ENCODE peak calls at places on chromosomes 3 and 15, in four cellular contexts. E is IMR-90; Q is dorsolateral prefrontal cortex; O is CD8-positive, alpha-beta T cell. S is an unnamed sample.

GRCh38 chr3:18111702-18112311 is 313.3 kb downstream of the SATB1 start:
- DNase-seq in E (peak; percentile 29), Q (no peak), O (no peak), S (no peak)

GRCh38 chr3:71130516-71131384 is 452.8 kb downstream of the FOXP1 start:
- DNase-seq in E (peak; percentile 83), Q (peak; percentile 49), O (peak; percentile 81), S (peak; percentile 72)

GRCh38 chr3:39288300-39288808 is 8.5 kb upstream of the CX3CR1 start:
- DNase-seq in E (peak; percentile 68), Q (peak; percentile 79), O (peak; percentile 85), S (peak; percentile 72)

GRCh38 chr15:62075595-62076279 is 9.0 kb downstream of the C2CD4A start:
- DNase-seq in E (peak; percentile 56), Q (no peak), O (no peak), S (peak; percentile 69)

GRCh38 chr3:52090131-52090548 is 33.8 kb upstream of the DUSP7 start:
- DNase-seq in E (peak; percentile 92), Q (no peak), O (no peak), S (no peak)

GRCh38 chr15:57697588-57697987 is 8.9 kb upstream of the POLR2M start:
- DNase-seq in E (peak; percentile 19), Q (no peak), O (no peak), S (no peak)

GRCh38 chr3:16130066-16130465 is 44.4 kb upstream of the GALNT15 start:
- DNase-seq in E (peak; percentile 93), Q (no peak), O (no peak), S (no peak)

GRCh38 chr3:72446406-72447058 is 401.7 kb downstream of the SHQ1 start:
- DNase-seq in E (peak; percentile 18), Q (no peak), O (no peak), S (peak; percentile 26)

GRCh38 chr15:37891754-37892368 is 42.6 kb upstream of the TMCO5A start:
- DNase-seq in E (peak; percentile 70), Q (no peak), O (no peak), S (no peak)

GRCh38 chr15:78024141-78024567 is 53.4 kb downstream of the TBC1D2B start:
- DNase-seq in E (peak; percentile 57), Q (no peak), O (no peak), S (no peak)

GRCh38 chr15:62748175-62748574 is 294.4 kb upstream of the TPM1 start:
- DNase-seq in E (no peak), Q (no peak), O (no peak), S (no peak)

GRCh38 chr3:172307143-172307560 is 141.1 kb downstream of the GHSR start:
- DNase-seq in E (peak; percentile 70), Q (no peak), O (no peak), S (no peak)

GRCh38 chr15:100863406-100864198 is 16.0 kb upstream of the ALDH1A3 start:
- DNase-seq in E (peak; percentile 90), Q (peak; percentile 78), O (no peak), S (peak; percentile 46)

GRCh38 chr15:99446565-99447496 is 119.0 kb upstream of the MEF2A start:
- DNase-seq in E (no peak), Q (no peak), O (peak; percentile 48), S (peak; percentile 8)

GRCh38 chr3:10725067-10725466 is 91.0 kb upstream of the SLC6A11 start:
- DNase-seq in E (no peak), Q (no peak), O (no peak), S (no peak)

GRCh38 chr3:49166752-49167556 is 823 bp upstream of the CCDC71 start:
- DNase-seq in E (no peak), Q (no peak), O (no peak), S (no peak)

GRCh38 chr3:136262559-136262958 is 12.4 kb downstream of the PCCB start:
- DNase-seq in E (no peak), Q (no peak), O (no peak), S (no peak)

GRCh38 chr15:41043276-41043675 is 72.8 kb downstream of the INO80 start:
- DNase-seq in E (peak; percentile 67), Q (no peak), O (no peak), S (no peak)

GRCh38 chr3:100289339-100289738 is 28.5 kb downstream of the TBC1D23 start:
- DNase-seq in E (peak; percentile 37), Q (no peak), O (no peak), S (no peak)

GRCh38 chr15:42921049-42921731 is 612 bp upstream of the TTBK2 start:
- DNase-seq in E (peak; percentile 8), Q (peak; percentile 59), O (peak; percentile 67), S (no peak)

GRCh38 chr15:85598718-85599398 is 195.9 kb downstream of the KLHL25 start:
- DNase-seq in E (no peak), Q (no peak), O (no peak), S (no peak)

GRCh38 chr15:49620174-49620573 is 444 bp downstream of the FAM227B start:
- DNase-seq in E (peak; percentile 33), Q (no peak), O (no peak), S (no peak)

GRCh38 chr3:180870008-180870733 is 42.3 kb upstream of the FXR1 start:
- DNase-seq in E (no peak), Q (no peak), O (no peak), S (no peak)

GRCh38 chr3:50392101-50392715 is 32.9 kb upstream of the TMEM115 start:
- DNase-seq in E (no peak), Q (peak; percentile 43), O (no peak), S (peak; percentile 42)

GRCh38 chr3:62607287-62608029 is 234.1 kb upstream of the FEZF2 start:
- DNase-seq in E (peak; percentile 28), Q (peak; percentile 45), O (no peak), S (peak; percentile 44)

GRCh38 chr15:41286665-41287333 is 45.6 kb downstream of the OIP5 start:
- DNase-seq in E (peak; percentile 44), Q (no peak), O (no peak), S (no peak)

GRCh38 chr3:127483902-127484591 is 106.5 kb downstream of the TPRA1 start:
- DNase-seq in E (no peak), Q (no peak), O (peak; percentile 45), S (no peak)

GRCh38 chr3:94167796-94168195 is 104.9 kb downstream of the NSUN3 start:
- DNase-seq in E (no peak), Q (no peak), O (no peak), S (no peak)

GRCh38 chr3:127015282-127016042 is 32.5 kb downstream of the PLXNA1 start:
- DNase-seq in E (no peak), Q (peak; percentile 63), O (no peak), S (no peak)

GRCh38 chr3:192892981-192893827 is 24.5 kb downstream of the MB21D2 start:
- DNase-seq in E (peak; percentile 91), Q (no peak), O (no peak), S (no peak)

GRCh38 chr15:47607750-47608149 is 109.6 kb upstream of the SEMA6D start:
- DNase-seq in E (no peak), Q (no peak), O (no peak), S (no peak)

GRCh38 chr15:31153531-31153930 is 52.0 kb upstream of the TRPM1 start:
- DNase-seq in E (no peak), Q (peak; percentile 16), O (no peak), S (no peak)

GRCh38 chr15:93040288-93041158 is 48.5 kb downstream of the RGMA start:
- DNase-seq in E (no peak), Q (no peak), O (no peak), S (peak; percentile 52)

GRCh38 chr15:62799037-62799436 is 243.5 kb upstream of the TPM1 start:
- DNase-seq in E (no peak), Q (no peak), O (no peak), S (no peak)

GRCh38 chr3:150238043-150238802 is 169.9 kb upstream of the TSC22D2 start:
- DNase-seq in E (no peak), Q (no peak), O (no peak), S (no peak)

GRCh38 chr3:168951884-168952283 is 711.6 kb downstream of the MECOM start:
- DNase-seq in E (no peak), Q (no peak), O (no peak), S (no peak)

GRCh38 chr3:99644017-99644416 is 5.6 kb downstream of the COL8A1 start:
- DNase-seq in E (no peak), Q (no peak), O (no peak), S (no peak)

GRCh38 chr15:99976811-99977271 is 243.6 kb upstream of the LYSMD4 start:
- DNase-seq in E (peak; percentile 20), Q (no peak), O (no peak), S (no peak)

GRCh38 chr15:67335534-67336222 is 81.1 kb downstream of the IQCH start:
- DNase-seq in E (no peak), Q (no peak), O (no peak), S (no peak)

DNA sequence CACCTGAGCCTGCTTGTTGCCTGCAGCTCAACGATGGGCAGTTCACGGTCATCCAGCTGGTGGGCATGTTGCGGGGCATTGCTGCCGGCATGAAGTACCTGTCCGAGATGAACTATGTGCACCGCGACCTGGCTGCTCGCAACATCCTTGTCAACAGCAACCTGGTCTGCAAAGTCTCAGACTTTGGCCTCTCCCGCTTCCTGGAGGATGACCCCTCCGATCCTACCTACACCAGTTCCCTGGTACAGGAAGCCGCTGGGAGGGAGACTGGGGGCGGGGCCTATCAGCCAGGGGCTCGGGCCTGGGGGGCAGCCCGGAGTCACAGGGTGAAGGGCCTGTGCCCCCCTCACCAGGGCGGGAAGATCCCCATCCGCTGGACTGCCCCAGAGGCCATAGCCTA is 18.8 kb downstream of the EPHB3 start:
- DNase-seq in E (no peak), Q (no peak), O (no peak), S (no peak)
- H3K27me3 ChIP-seq in E (no peaks in the 10 kb centered on the region), Q (no peaks in the 10 kb centered on the region), O (peaks cover 5% of the 10 kb centered on the region), S (no peaks in the 10 kb centered on the region)

GRCh38 chr3:194760740-194761139 is 75.1 kb downstream of the FAM43A start:
- DNase-seq in E (no peak), Q (no peak), O (no peak), S (no peak)
- H3K27me3 ChIP-seq in E (peaks cover 50% of the 10 kb centered on the region), Q (no peaks in the 10 kb centered on the region), O (no peaks in the 10 kb centered on the region), S (no peaks in the 10 kb centered on the region)

GRCh38 chr15:89439764-89440163 is 56.6 kb downstream of the RHCG start:
- DNase-seq in E (no peak), Q (no peak), O (no peak), S (no peak)
- H3K27me3 ChIP-seq in E (peaks cover 59% of the 10 kb centered on the region), Q (no peaks in the 10 kb centered on the region), O (no peaks in the 10 kb centered on the region), S (peaks cover 17% of the 10 kb centered on the region)

DNA sequence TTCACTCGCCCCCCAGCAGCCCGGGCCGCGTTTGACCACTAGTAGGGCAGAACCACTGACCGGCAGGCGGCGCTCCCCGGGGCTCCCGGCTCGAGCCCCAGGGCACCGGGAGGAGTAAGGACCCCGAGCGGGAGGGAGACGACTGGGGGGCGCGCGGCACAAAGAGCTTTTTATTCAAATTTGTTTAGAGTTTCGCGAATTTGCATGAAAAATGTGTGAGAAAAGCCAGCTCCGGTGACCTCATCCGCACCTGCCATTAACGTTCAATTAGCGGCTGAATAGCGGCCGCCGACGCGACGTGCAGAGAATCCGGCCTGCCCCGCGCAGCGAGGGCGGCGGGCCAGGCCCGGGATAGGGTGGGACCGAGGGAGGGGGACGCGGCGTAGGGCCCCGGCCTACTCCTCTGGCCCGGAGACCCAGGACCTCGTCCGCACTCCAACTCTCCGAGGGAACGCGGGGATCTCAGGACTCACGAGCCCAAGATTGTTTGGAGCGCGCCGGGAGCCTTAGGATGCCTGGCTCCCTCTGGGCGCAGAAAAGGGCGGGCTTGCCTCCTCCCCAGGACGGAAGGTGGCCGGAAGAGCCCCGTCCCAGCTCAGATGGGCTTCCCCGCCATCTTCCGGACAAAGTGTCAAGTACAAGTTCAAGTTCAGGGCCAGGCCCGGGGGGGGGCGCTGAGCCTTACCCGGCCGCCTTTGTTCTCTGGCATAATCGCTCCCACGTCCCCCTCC is 64.9 kb upstream of the POLG start:
- DNase-seq in E (no peak), Q (no peak), O (peak; percentile 54), S (no peak)
- H3K27me3 ChIP-seq in E (peaks cover 65% of the 10 kb centered on the region), Q (peaks cover 6% of the 10 kb centered on the region), O (peaks cover 26% of the 10 kb centered on the region), S (peaks cover 64% of the 10 kb centered on the region)

S was measured in breast epithelium.